ENCODE peak calls at places on chromosomes 12 and 14, in four cellular contexts. One of them, this sample, is unnamed.

GRCh38 chr12:7019043-7019569 is 830 bp upstream of the LPCAT3 start:
- DNase-seq in activated naive CD4-positive, alpha-beta T cell: no peak
- DNase-seq in OCI-LY7: no peak
- DNase-seq in activated naive CD8-positive, alpha-beta T cell treated with anti-CD3 and anti-CD28 coated beads, Interleukin-2, amount 50 U/mL, for 24 hours: no peak
- DNase-seq in this sample: no peak

GRCh38 chr12:50546441-50547318 is 41.9 kb downstream of the DIP2B start:
- DNase-seq in activated naive CD4-positive, alpha-beta T cell: no peak
- DNase-seq in OCI-LY7: no peak
- DNase-seq in activated naive CD8-positive, alpha-beta T cell treated with anti-CD3 and anti-CD28 coated beads, Interleukin-2, amount 50 U/mL, for 24 hours: no peak
- DNase-seq in this sample: no peak

GRCh38 chr12:62722971-62723680 is 211.8 kb downstream of the PPM1H start:
- DNase-seq in activated naive CD4-positive, alpha-beta T cell: no peak
- DNase-seq in OCI-LY7: no peak
- DNase-seq in activated naive CD8-positive, alpha-beta T cell treated with anti-CD3 and anti-CD28 coated beads, Interleukin-2, amount 50 U/mL, for 24 hours: no peak
- DNase-seq in this sample: no peak

GRCh38 chr14:100790785-100791667 is 34.9 kb upstream of the MEG3 start:
- DNase-seq in activated naive CD4-positive, alpha-beta T cell: no peak
- DNase-seq in OCI-LY7: no peak
- DNase-seq in activated naive CD8-positive, alpha-beta T cell treated with anti-CD3 and anti-CD28 coated beads, Interleukin-2, amount 50 U/mL, for 24 hours: no peak
- DNase-seq in this sample: peak

GRCh38 chr14:54570651-54571415 is 3.9 kb downstream of the SAMD4A start:
- DNase-seq in activated naive CD4-positive, alpha-beta T cell: no peak
- DNase-seq in OCI-LY7: no peak
- DNase-seq in activated naive CD8-positive, alpha-beta T cell treated with anti-CD3 and anti-CD28 coated beads, Interleukin-2, amount 50 U/mL, for 24 hours: no peak
- DNase-seq in this sample: no peak

GRCh38 chr12:106981781-106982180 is 5.2 kb downstream of the MTERF2 start:
- DNase-seq in activated naive CD4-positive, alpha-beta T cell: no peak
- DNase-seq in OCI-LY7: no peak
- DNase-seq in activated naive CD8-positive, alpha-beta T cell treated with anti-CD3 and anti-CD28 coated beads, Interleukin-2, amount 50 U/mL, for 24 hours: no peak
- DNase-seq in this sample: no peak

GRCh38 chr14:101891471-101891870 is 72.9 kb upstream of the DYNC1H1 start:
- DNase-seq in activated naive CD4-positive, alpha-beta T cell: no peak
- DNase-seq in OCI-LY7: no peak
- DNase-seq in activated naive CD8-positive, alpha-beta T cell treated with anti-CD3 and anti-CD28 coated beads, Interleukin-2, amount 50 U/mL, for 24 hours: no peak
- DNase-seq in this sample: no peak

GRCh38 chr14:103014466-103015319 is 42.7 kb downstream of the CDC42BPB start:
- DNase-seq in activated naive CD4-positive, alpha-beta T cell: no peak
- DNase-seq in OCI-LY7: no peak
- DNase-seq in activated naive CD8-positive, alpha-beta T cell treated with anti-CD3 and anti-CD28 coated beads, Interleukin-2, amount 50 U/mL, for 24 hours: no peak
- DNase-seq in this sample: no peak

GRCh38 chr14:51628230-51628629 is 23.5 kb upstream of the FRMD6 start:
- DNase-seq in activated naive CD4-positive, alpha-beta T cell: no peak
- DNase-seq in OCI-LY7: no peak
- DNase-seq in activated naive CD8-positive, alpha-beta T cell treated with anti-CD3 and anti-CD28 coated beads, Interleukin-2, amount 50 U/mL, for 24 hours: no peak
- DNase-seq in this sample: no peak

GRCh38 chr12:122458105-122459035 is 35.9 kb upstream of the CLIP1 start:
- DNase-seq in activated naive CD4-positive, alpha-beta T cell: no peak
- DNase-seq in OCI-LY7: no peak
- DNase-seq in activated naive CD8-positive, alpha-beta T cell treated with anti-CD3 and anti-CD28 coated beads, Interleukin-2, amount 50 U/mL, for 24 hours: no peak
- DNase-seq in this sample: no peak

GRCh38 chr12:56616924-56617323 is 13.2 kb downstream of the BAZ2A start:
- DNase-seq in activated naive CD4-positive, alpha-beta T cell: no peak
- DNase-seq in OCI-LY7: no peak
- DNase-seq in activated naive CD8-positive, alpha-beta T cell treated with anti-CD3 and anti-CD28 coated beads, Interleukin-2, amount 50 U/mL, for 24 hours: no peak
- DNase-seq in this sample: no peak

GRCh38 chr14:67416810-67417209 is 4.8 kb upstream of the PLEK2 start:
- DNase-seq in activated naive CD4-positive, alpha-beta T cell: no peak
- DNase-seq in OCI-LY7: peak
- DNase-seq in activated naive CD8-positive, alpha-beta T cell treated with anti-CD3 and anti-CD28 coated beads, Interleukin-2, amount 50 U/mL, for 24 hours: no peak
- DNase-seq in this sample: no peak

GRCh38 chr12:14185441-14186192 is 179.9 kb upstream of the ATF7IP start:
- DNase-seq in activated naive CD4-positive, alpha-beta T cell: no peak
- DNase-seq in OCI-LY7: peak
- DNase-seq in activated naive CD8-positive, alpha-beta T cell treated with anti-CD3 and anti-CD28 coated beads, Interleukin-2, amount 50 U/mL, for 24 hours: peak
- DNase-seq in this sample: peak

GRCh38 chr12:29317556-29318363 is 63.2 kb downstream of the ERGIC2 start:
- DNase-seq in activated naive CD4-positive, alpha-beta T cell: no peak
- DNase-seq in OCI-LY7: peak
- DNase-seq in activated naive CD8-positive, alpha-beta T cell treated with anti-CD3 and anti-CD28 coated beads, Interleukin-2, amount 50 U/mL, for 24 hours: peak
- DNase-seq in this sample: peak

GRCh38 chr14:52333108-52333507 is 19.0 kb downstream of the PTGER2 start:
- DNase-seq in activated naive CD4-positive, alpha-beta T cell: no peak
- DNase-seq in OCI-LY7: no peak
- DNase-seq in activated naive CD8-positive, alpha-beta T cell treated with anti-CD3 and anti-CD28 coated beads, Interleukin-2, amount 50 U/mL, for 24 hours: no peak
- DNase-seq in this sample: no peak

GRCh38 chr12:109192358-109192757 is 76.0 kb downstream of the ACACB start:
- DNase-seq in activated naive CD4-positive, alpha-beta T cell: no peak
- DNase-seq in OCI-LY7: no peak
- DNase-seq in activated naive CD8-positive, alpha-beta T cell treated with anti-CD3 and anti-CD28 coated beads, Interleukin-2, amount 50 U/mL, for 24 hours: no peak
- DNase-seq in this sample: no peak

GRCh38 chr12:118922405-118922804 is 58.9 kb upstream of the SRRM4 start:
- DNase-seq in activated naive CD4-positive, alpha-beta T cell: no peak
- DNase-seq in OCI-LY7: no peak
- DNase-seq in activated naive CD8-positive, alpha-beta T cell treated with anti-CD3 and anti-CD28 coated beads, Interleukin-2, amount 50 U/mL, for 24 hours: no peak
- DNase-seq in this sample: no peak

GRCh38 chr12:51415931-51416330 is 8.7 kb upstream of the SLC4A8 start:
- DNase-seq in activated naive CD4-positive, alpha-beta T cell: no peak
- DNase-seq in OCI-LY7: no peak
- DNase-seq in activated naive CD8-positive, alpha-beta T cell treated with anti-CD3 and anti-CD28 coated beads, Interleukin-2, amount 50 U/mL, for 24 hours: no peak
- DNase-seq in this sample: no peak

GRCh38 chr12:51914034-51914923 is 7.0 kb downstream of the ACVRL1 start:
- DNase-seq in activated naive CD4-positive, alpha-beta T cell: no peak
- DNase-seq in OCI-LY7: no peak
- DNase-seq in activated naive CD8-positive, alpha-beta T cell treated with anti-CD3 and anti-CD28 coated beads, Interleukin-2, amount 50 U/mL, for 24 hours: no peak
- DNase-seq in this sample: no peak

GRCh38 chr14:47044841-47045240 is 393.3 kb upstream of the RPL10L start:
- DNase-seq in activated naive CD4-positive, alpha-beta T cell: no peak
- DNase-seq in OCI-LY7: no peak
- DNase-seq in activated naive CD8-positive, alpha-beta T cell treated with anti-CD3 and anti-CD28 coated beads, Interleukin-2, amount 50 U/mL, for 24 hours: no peak
- DNase-seq in this sample: no peak

This sample was measured in K562.